ENCODE peak calls at places on chromosomes 5 and 9, in four cellular contexts. E, D, W and U are unnamed samples.

GRCh38 chr9:95341262-95342011 is 23.9 kb upstream of the FANCC start:
- DNase-seq in E (peak; percentile 37), D (no peak), W (no peak), U (no peak)

GRCh38 chr5:14759744-14760547 is 95.4 kb downstream of the OTULIN start:
- DNase-seq in E (no peak), D (no peak), W (no peak), U (no peak)

GRCh38 chr9:94869415-94869838 is 142.9 kb downstream of the AOPEP start:
- DNase-seq in E (peak; percentile 36), D (no peak), W (peak; percentile 1), U (no peak)

GRCh38 chr9:133561976-133562554 is 27.6 kb downstream of the ADAMTSL2 start:
- DNase-seq in E (no peak), D (no peak), W (no peak), U (no peak)

GRCh38 chr5:158691576-158691975 is 408.1 kb downstream of the EBF1 start:
- DNase-seq in E (no peak), D (no peak), W (no peak), U (no peak)

GRCh38 chr5:36656556-36656955 is 50.1 kb downstream of the SLC1A3 start:
- DNase-seq in E (no peak), D (no peak), W (no peak), U (no peak)

GRCh38 chr5:161086456-161086855 is 234.4 kb upstream of the ATP10B start:
- DNase-seq in E (peak; percentile 3), D (no peak), W (no peak), U (no peak)

GRCh38 chr5:105501315-105501714 is 1938.7 kb upstream of the NUDT12 start:
- DNase-seq in E (no peak), D (no peak), W (no peak), U (no peak)

GRCh38 chr9:109331353-109331752 is 10.5 kb upstream of the EPB41L4B start:
- DNase-seq in E (no peak), D (no peak), W (no peak), U (no peak)

GRCh38 chr5:139565411-139566305 is 4.5 kb downstream of the UBE2D2 start:
- DNase-seq in E (peak; percentile 34), D (peak; percentile 83), W (no peak), U (no peak)

GRCh38 chr9:133742251-133742650 is 4.1 kb upstream of the SARDH start:
- DNase-seq in E (no peak), D (no peak), W (no peak), U (no peak)

GRCh38 chr5:68178579-68178978 is 37.0 kb upstream of the PIK3R1 start:
- DNase-seq in E (no peak), D (no peak), W (no peak), U (peak; percentile 11)

GRCh38 chr5:150137168-150137957 is 18.3 kb downstream of the PDGFRB start:
- DNase-seq in E (peak; percentile 70), D (no peak), W (no peak), U (no peak)

GRCh38 chr5:150139334-150139733 is 16.3 kb downstream of the PDGFRB start:
- DNase-seq in E (peak; percentile 92), D (no peak), W (no peak), U (no peak)

GRCh38 chr5:150136841-150137167 is 18.8 kb downstream of the PDGFRB start:
- DNase-seq in E (no peak), D (no peak), W (no peak), U (no peak)

GRCh38 chr5:150138551-150139265 is 16.9 kb downstream of the PDGFRB start:
- DNase-seq in E (peak; percentile 96), D (no peak), W (no peak), U (no peak)

GRCh38 chr5:150137997-150138396 is 17.6 kb downstream of the PDGFRB start:
- DNase-seq in E (peak; percentile 65), D (no peak), W (no peak), U (no peak)
- TF ChIP-seq CHD1 in E (no peak), D (no peak), W (no peak), U (no peak)

GRCh38 chr5:134642931-134643530 is 5.6 kb upstream of the SEC24A start:
- DNase-seq in E (no peak), D (peak; percentile 62), W (no peak), U (no peak)
- TF ChIP-seq CHD1 in E (no peak), D (no peak), W (no peak), U (no peak)

GRCh38 chr9:36064448-36065037 is 27.8 kb downstream of the RECK start:
- DNase-seq in E (peak; percentile 63), D (no peak), W (no peak), U (no peak)
- TF ChIP-seq CHD1 in E (no peak), D (no peak), W (no peak), U (no peak)

DNA sequence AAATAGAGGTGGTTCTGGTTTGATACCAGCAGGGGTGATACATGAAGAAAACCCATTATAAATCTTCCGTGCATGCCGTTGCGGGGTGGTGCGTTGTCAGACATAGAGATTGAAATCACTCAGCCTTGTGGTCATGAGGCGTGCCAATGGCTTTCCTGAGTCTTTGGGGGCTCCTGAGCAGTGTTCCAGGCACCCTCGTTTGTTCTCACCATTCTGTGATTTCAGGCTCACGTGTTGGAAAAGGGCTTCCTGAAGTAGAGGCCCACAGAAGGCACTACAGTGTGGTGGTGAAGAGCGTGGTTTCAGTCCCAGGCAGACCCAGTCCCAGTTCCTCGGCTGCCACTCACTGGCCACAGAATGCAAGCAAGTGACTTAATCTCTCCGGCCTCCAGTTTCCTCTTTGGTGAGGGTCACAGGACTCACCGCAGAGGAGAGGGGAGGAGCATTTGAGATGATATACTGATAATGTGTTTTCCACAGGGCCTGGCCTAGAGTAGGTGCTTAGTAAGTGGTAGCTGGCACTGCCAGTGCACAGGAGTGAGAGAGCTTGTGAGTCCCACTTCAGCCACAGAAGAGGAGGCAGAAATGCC is 20.5 kb upstream of the GLRX start:
- DNase-seq in E (peak; percentile 75), D (no peak), W (no peak), U (peak; percentile 89)
- TF ChIP-seq CHD1 in E (no peak), D (no peak), W (no peak), U (no peak)

DNA sequence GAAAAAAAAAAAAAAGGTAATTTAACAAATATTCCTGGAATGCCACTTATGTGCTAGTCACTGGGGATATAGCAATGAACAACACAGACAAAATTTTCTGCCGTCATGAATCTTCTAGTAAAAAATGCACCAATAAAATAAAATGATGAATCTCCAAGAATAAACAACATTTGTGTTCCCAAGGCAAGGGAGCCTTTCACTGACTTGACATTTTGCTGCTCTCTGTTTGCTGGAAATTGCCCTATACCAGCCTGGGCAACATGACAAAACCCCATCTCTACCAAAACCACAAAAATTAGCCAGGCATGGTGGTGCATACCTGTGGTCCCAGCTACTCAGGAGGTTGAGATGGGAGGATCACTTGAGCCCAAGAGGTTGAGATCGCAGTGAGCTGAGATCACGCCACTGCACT is 64.5 kb upstream of the ERBIN start:
- DNase-seq in E (peak; percentile 92), D (no peak), W (no peak), U (no peak)
- TF ChIP-seq CHD1 in E (no peak), D (no peak), W (no peak), U (no peak)

DNA sequence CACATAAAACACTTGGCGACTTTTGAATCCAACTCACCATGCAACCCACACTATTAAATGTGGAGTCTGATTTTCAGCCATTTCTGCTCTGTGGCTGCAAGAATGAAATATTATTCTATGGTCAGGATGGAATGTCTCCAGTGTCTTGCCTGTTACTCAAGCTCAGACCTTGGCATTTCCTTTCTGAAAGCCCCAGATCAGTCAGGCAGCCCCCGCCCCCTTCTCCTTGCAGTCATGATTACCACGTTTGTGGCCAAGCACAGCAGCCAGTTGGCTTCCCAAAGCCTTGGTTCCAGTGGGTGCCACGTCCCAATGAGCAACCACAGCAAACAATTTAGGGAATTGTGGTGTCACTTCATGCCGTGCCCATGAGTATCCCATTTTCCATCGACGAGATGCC is 9.8 kb upstream of the OBP2A start:
- DNase-seq in E (peak; percentile 34), D (no peak), W (no peak), U (no peak)
- TF ChIP-seq CHD1 in E (no peak), D (no peak), W (no peak), U (no peak)

GRCh38 chr9:91101598-91102168 is 260.0 kb downstream of the AUH start:
- DNase-seq in E (no peak), D (no peak), W (no peak), U (no peak)
- TF ChIP-seq CHD1 in E (no peak), D (no peak), W (no peak), U (no peak)